ENCODE peak calls at places on chromosome 17, in six cellular contexts. One of them, this sample, is unnamed.

GRCh38 chr17:11932337-11932898 is 64.9 kb downstream of the ZNF18 start:
- DNase-seq in fibroblast of mammary gland: no peak
- DNase-seq in GM12892: no peak
- DNase-seq in amygdala: no peak
- DNase-seq in HCT116: no peak
- DNase-seq in NCI-H1105: no peak
- DNase-seq in this sample: no peak

GRCh38 chr17:77323413-77324171 is 182.8 kb downstream of the SEC14L1 start:
- DNase-seq in fibroblast of mammary gland: peak
- DNase-seq in GM12892: no peak
- DNase-seq in amygdala: no peak
- DNase-seq in HCT116: no peak
- DNase-seq in NCI-H1105: no peak
- DNase-seq in this sample: no peak

GRCh38 chr17:29870836-29871430 is 59.1 kb downstream of the SSH2 start:
- DNase-seq in fibroblast of mammary gland: no peak
- DNase-seq in GM12892: no peak
- DNase-seq in amygdala: no peak
- DNase-seq in HCT116: no peak
- DNase-seq in NCI-H1105: no peak
- DNase-seq in this sample: no peak

GRCh38 chr17:38447502-38448095 is 19.3 kb downstream of the ARHGAP23 start:
- DNase-seq in fibroblast of mammary gland: no peak
- DNase-seq in GM12892: no peak
- DNase-seq in amygdala: no peak
- DNase-seq in HCT116: no peak
- DNase-seq in NCI-H1105: no peak
- DNase-seq in this sample: no peak

GRCh38 chr17:49381033-49381432 is 19.0 kb upstream of the ZNF652 start:
- DNase-seq in fibroblast of mammary gland: no peak
- DNase-seq in GM12892: no peak
- DNase-seq in amygdala: no peak
- DNase-seq in HCT116: no peak
- DNase-seq in NCI-H1105: no peak
- DNase-seq in this sample: no peak

GRCh38 chr17:29136998-29137730 is 43.0 kb downstream of the MYO18A start:
- DNase-seq in fibroblast of mammary gland: peak
- DNase-seq in GM12892: no peak
- DNase-seq in amygdala: no peak
- DNase-seq in HCT116: no peak
- DNase-seq in NCI-H1105: no peak
- DNase-seq in this sample: no peak

GRCh38 chr17:83079766-83080616 is 582 bp downstream of the METRNL start:
- DNase-seq in fibroblast of mammary gland: no peak
- DNase-seq in GM12892: no peak
- DNase-seq in amygdala: no peak
- DNase-seq in HCT116: no peak
- DNase-seq in NCI-H1105: no peak
- DNase-seq in this sample: no peak

GRCh38 chr17:41781404-41782110 is 5.0 kb downstream of the JUP start:
- DNase-seq in fibroblast of mammary gland: no peak
- DNase-seq in GM12892: no peak
- DNase-seq in amygdala: no peak
- DNase-seq in HCT116: no peak
- DNase-seq in NCI-H1105: no peak
- DNase-seq in this sample: no peak

GRCh38 chr17:79026345-79027273 is 2.6 kb downstream of the C1QTNF1 start:
- DNase-seq in fibroblast of mammary gland: peak
- DNase-seq in GM12892: peak
- DNase-seq in amygdala: no peak
- DNase-seq in HCT116: peak
- DNase-seq in NCI-H1105: no peak
- DNase-seq in this sample: no peak

GRCh38 chr17:71438631-71439146 is 682.1 kb upstream of the SOX9 start:
- DNase-seq in fibroblast of mammary gland: peak
- DNase-seq in GM12892: no peak
- DNase-seq in amygdala: no peak
- DNase-seq in HCT116: peak
- DNase-seq in NCI-H1105: peak
- DNase-seq in this sample: no peak

GRCh38 chr17:8889458-8890210 is 22.2 kb upstream of the PIK3R6 start:
- DNase-seq in fibroblast of mammary gland: no peak
- DNase-seq in GM12892: no peak
- DNase-seq in amygdala: no peak
- DNase-seq in HCT116: no peak
- DNase-seq in NCI-H1105: no peak
- DNase-seq in this sample: no peak

GRCh38 chr17:17877548-17878358 is 41.0 kb upstream of the SREBF1 start:
- DNase-seq in fibroblast of mammary gland: peak
- DNase-seq in GM12892: no peak
- DNase-seq in amygdala: no peak
- DNase-seq in HCT116: no peak
- DNase-seq in NCI-H1105: no peak
- DNase-seq in this sample: no peak

GRCh38 chr17:64019486-64020067 is 856 bp downstream of the ICAM2 start:
- DNase-seq in fibroblast of mammary gland: no peak
- DNase-seq in GM12892: no peak
- DNase-seq in amygdala: no peak
- DNase-seq in HCT116: no peak
- DNase-seq in NCI-H1105: no peak
- DNase-seq in this sample: no peak

GRCh38 chr17:7555320-7555948 is 3.1 kb upstream of the TNFSF13 start:
- DNase-seq in fibroblast of mammary gland: no peak
- DNase-seq in GM12892: no peak
- DNase-seq in amygdala: no peak
- DNase-seq in HCT116: no peak
- DNase-seq in NCI-H1105: no peak
- DNase-seq in this sample: no peak

GRCh38 chr17:81294512-81295030 is 536 bp downstream of the SLC38A10 start:
- DNase-seq in fibroblast of mammary gland: peak
- DNase-seq in GM12892: no peak
- DNase-seq in amygdala: no peak
- DNase-seq in HCT116: no peak
- DNase-seq in NCI-H1105: no peak
- DNase-seq in this sample: no peak

GRCh38 chr17:55727920-55728319 is 5.3 kb upstream of the TMEM100 start:
- DNase-seq in fibroblast of mammary gland: peak
- DNase-seq in GM12892: no peak
- DNase-seq in amygdala: no peak
- DNase-seq in HCT116: no peak
- DNase-seq in NCI-H1105: no peak
- DNase-seq in this sample: no peak

GRCh38 chr17:8151120-8151640 is 1.0 kb downstream of the PER1 start:
- DNase-seq in fibroblast of mammary gland: peak
- DNase-seq in GM12892: peak
- DNase-seq in amygdala: peak
- DNase-seq in HCT116: no peak
- DNase-seq in NCI-H1105: peak
- DNase-seq in this sample: peak

GRCh38 chr17:81153340-81153803 is 11.9 kb upstream of the PVALEF start:
- DNase-seq in fibroblast of mammary gland: peak
- DNase-seq in GM12892: no peak
- DNase-seq in amygdala: peak
- DNase-seq in HCT116: no peak
- DNase-seq in NCI-H1105: no peak
- DNase-seq in this sample: peak